ENCODE peak calls at places on chromosomes 11 and 22, in eight cellular contexts. One of them, this sample, is unnamed.

GRCh38 chr11:43959321-43959995 is 17.0 kb downstream of the C11orf96 start:
- DNase-seq in heart right ventricle: no peak
- DNase-seq in neural progenitor cell: no peak
- DNase-seq in dorsolateral prefrontal cortex: no peak
- DNase-seq in pancreas: no peak
- DNase-seq in colonic mucosa: no peak
- DNase-seq in testis: no peak
- DNase-seq in GM23248: no peak
- DNase-seq in this sample: no peak

GRCh38 chr11:17810736-17811135 is 76.2 kb downstream of the KCNC1 start:
- DNase-seq in heart right ventricle: no peak
- DNase-seq in neural progenitor cell: no peak
- DNase-seq in dorsolateral prefrontal cortex: no peak
- DNase-seq in pancreas: no peak
- DNase-seq in colonic mucosa: no peak
- DNase-seq in testis: peak
- DNase-seq in GM23248: peak
- DNase-seq in this sample: no peak

GRCh38 chr11:61586792-61587430 is 6.0 kb upstream of the SYT7 start:
- DNase-seq in heart right ventricle: no peak
- DNase-seq in neural progenitor cell: peak
- DNase-seq in dorsolateral prefrontal cortex: no peak
- DNase-seq in pancreas: peak
- DNase-seq in colonic mucosa: no peak
- DNase-seq in testis: no peak
- DNase-seq in GM23248: no peak
- DNase-seq in this sample: no peak

GRCh38 chr22:17951315-17951714 is 73.0 kb downstream of the MICAL3 start:
- DNase-seq in heart right ventricle: no peak
- DNase-seq in neural progenitor cell: no peak
- DNase-seq in dorsolateral prefrontal cortex: no peak
- DNase-seq in pancreas: no peak
- DNase-seq in colonic mucosa: no peak
- DNase-seq in testis: no peak
- DNase-seq in GM23248: no peak
- DNase-seq in this sample: no peak

GRCh38 chr11:119205080-119205479 is 1.1 kb upstream of the CBL start:
- DNase-seq in heart right ventricle: peak
- DNase-seq in neural progenitor cell: no peak
- DNase-seq in dorsolateral prefrontal cortex: no peak
- DNase-seq in pancreas: no peak
- DNase-seq in colonic mucosa: no peak
- DNase-seq in testis: no peak
- DNase-seq in GM23248: no peak
- DNase-seq in this sample: no peak

GRCh38 chr11:57474017-57474750 is 13.9 kb downstream of the RTN4RL2 start:
- DNase-seq in heart right ventricle: no peak
- DNase-seq in neural progenitor cell: no peak
- DNase-seq in dorsolateral prefrontal cortex: no peak
- DNase-seq in pancreas: no peak
- DNase-seq in colonic mucosa: no peak
- DNase-seq in testis: no peak
- DNase-seq in GM23248: peak
- DNase-seq in this sample: no peak

GRCh38 chr11:72828081-72828567 is 13.9 kb downstream of the ATG16L2 start:
- DNase-seq in heart right ventricle: no peak
- DNase-seq in neural progenitor cell: no peak
- DNase-seq in dorsolateral prefrontal cortex: no peak
- DNase-seq in pancreas: no peak
- DNase-seq in colonic mucosa: no peak
- DNase-seq in testis: no peak
- DNase-seq in GM23248: peak
- DNase-seq in this sample: no peak

GRCh38 chr11:105937331-105937730 is 84.7 kb downstream of the MSANTD4 start:
- DNase-seq in heart right ventricle: no peak
- DNase-seq in neural progenitor cell: no peak
- DNase-seq in dorsolateral prefrontal cortex: no peak
- DNase-seq in pancreas: no peak
- DNase-seq in colonic mucosa: no peak
- DNase-seq in testis: no peak
- DNase-seq in GM23248: peak
- DNase-seq in this sample: no peak

GRCh38 chr22:28841111-28841510 is 40.7 kb upstream of the XBP1 start:
- DNase-seq in heart right ventricle: no peak
- DNase-seq in neural progenitor cell: no peak
- DNase-seq in dorsolateral prefrontal cortex: no peak
- DNase-seq in pancreas: no peak
- DNase-seq in colonic mucosa: no peak
- DNase-seq in testis: no peak
- DNase-seq in GM23248: peak
- DNase-seq in this sample: no peak

GRCh38 chr11:118908931-118909618 is 16.7 kb downstream of the BCL9L start:
- DNase-seq in heart right ventricle: peak
- DNase-seq in neural progenitor cell: peak
- DNase-seq in dorsolateral prefrontal cortex: peak
- DNase-seq in pancreas: peak
- DNase-seq in colonic mucosa: peak
- DNase-seq in testis: peak
- DNase-seq in GM23248: peak
- DNase-seq in this sample: peak

GRCh38 chr22:43180670-43181069 is 6.3 kb downstream of the TTLL12 start:
- DNase-seq in heart right ventricle: no peak
- DNase-seq in neural progenitor cell: no peak
- DNase-seq in dorsolateral prefrontal cortex: no peak
- DNase-seq in pancreas: peak
- DNase-seq in colonic mucosa: no peak
- DNase-seq in testis: no peak
- DNase-seq in GM23248: no peak
- DNase-seq in this sample: no peak

GRCh38 chr11:121544956-121545355 is 92.2 kb upstream of the SORL1-AS1 start:
- DNase-seq in heart right ventricle: no peak
- DNase-seq in neural progenitor cell: no peak
- DNase-seq in dorsolateral prefrontal cortex: no peak
- DNase-seq in pancreas: no peak
- DNase-seq in colonic mucosa: no peak
- DNase-seq in testis: no peak
- DNase-seq in GM23248: no peak
- DNase-seq in this sample: no peak

GRCh38 chr11:110601941-110602340 is 110.3 kb downstream of the ARHGAP20 start:
- DNase-seq in heart right ventricle: no peak
- DNase-seq in neural progenitor cell: no peak
- DNase-seq in dorsolateral prefrontal cortex: no peak
- DNase-seq in pancreas: no peak
- DNase-seq in colonic mucosa: no peak
- DNase-seq in testis: no peak
- DNase-seq in GM23248: no peak
- DNase-seq in this sample: no peak

GRCh38 chr11:4190519-4190918 is 95.9 kb downstream of the RRM1 start:
- DNase-seq in heart right ventricle: no peak
- DNase-seq in neural progenitor cell: no peak
- DNase-seq in dorsolateral prefrontal cortex: no peak
- DNase-seq in pancreas: no peak
- DNase-seq in colonic mucosa: no peak
- DNase-seq in testis: no peak
- DNase-seq in GM23248: no peak
- DNase-seq in this sample: no peak

GRCh38 chr11:120398184-120398583 is 62.0 kb downstream of the ARHGEF12 start:
- DNase-seq in heart right ventricle: no peak
- DNase-seq in neural progenitor cell: no peak
- DNase-seq in dorsolateral prefrontal cortex: no peak
- DNase-seq in pancreas: no peak
- DNase-seq in colonic mucosa: no peak
- DNase-seq in testis: no peak
- DNase-seq in GM23248: peak
- DNase-seq in this sample: no peak
- H3K27ac ChIP-seq in heart right ventricle: no peak
- H3K27ac ChIP-seq in neural progenitor cell: no peak
- H3K27ac ChIP-seq in dorsolateral prefrontal cortex: no peak
- H3K27ac ChIP-seq in pancreas: no peak
- H3K27ac ChIP-seq in colonic mucosa: no peak
- H3K27ac ChIP-seq in testis: no peak
- H3K27ac ChIP-seq in GM23248: peak
- H3K27ac ChIP-seq in this sample: no peak

GRCh38 chr11:68948948-68949347 is 31.8 kb downstream of the MRGPRD start:
- DNase-seq in heart right ventricle: no peak
- DNase-seq in neural progenitor cell: no peak
- DNase-seq in dorsolateral prefrontal cortex: no peak
- DNase-seq in pancreas: no peak
- DNase-seq in colonic mucosa: no peak
- DNase-seq in testis: peak
- DNase-seq in GM23248: no peak
- DNase-seq in this sample: no peak

GRCh38 chr11:68948496-68948895 is 32.3 kb downstream of the MRGPRD start:
- DNase-seq in heart right ventricle: no peak
- DNase-seq in neural progenitor cell: no peak
- DNase-seq in dorsolateral prefrontal cortex: no peak
- DNase-seq in pancreas: no peak
- DNase-seq in colonic mucosa: no peak
- DNase-seq in testis: no peak
- DNase-seq in GM23248: no peak
- DNase-seq in this sample: no peak

GRCh38 chr11:68950268-68950667 is 30.5 kb downstream of the MRGPRD start:
- DNase-seq in heart right ventricle: no peak
- DNase-seq in neural progenitor cell: peak
- DNase-seq in dorsolateral prefrontal cortex: no peak
- DNase-seq in pancreas: peak
- DNase-seq in colonic mucosa: no peak
- DNase-seq in testis: no peak
- DNase-seq in GM23248: peak
- DNase-seq in this sample: no peak

GRCh38 chr11:68947151-68947550 is 33.6 kb downstream of the MRGPRD start:
- DNase-seq in heart right ventricle: no peak
- DNase-seq in neural progenitor cell: no peak
- DNase-seq in dorsolateral prefrontal cortex: no peak
- DNase-seq in pancreas: peak
- DNase-seq in colonic mucosa: no peak
- DNase-seq in testis: no peak
- DNase-seq in GM23248: no peak
- DNase-seq in this sample: no peak

DNA sequence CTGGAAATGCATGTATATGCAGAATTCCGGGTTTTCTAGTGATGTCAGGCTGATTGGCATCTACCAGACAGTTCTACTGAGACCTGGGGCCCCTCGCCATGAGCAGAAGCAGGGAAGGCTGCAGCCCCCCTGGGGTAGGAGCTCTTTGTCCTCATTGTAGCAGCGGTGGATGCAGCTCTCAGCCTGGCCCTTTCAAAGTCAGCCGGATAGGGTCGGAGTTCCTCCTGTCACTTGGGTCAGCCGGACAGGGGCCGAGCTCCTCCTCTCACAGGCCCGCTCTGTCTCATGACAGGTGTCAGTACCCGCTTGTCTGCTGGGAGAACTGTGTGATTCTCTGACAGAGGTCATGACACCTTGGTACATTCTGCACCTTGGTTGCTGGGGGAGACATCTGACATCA is 30.0 kb downstream of the MRGPRD start:
- DNase-seq in heart right ventricle: no peak
- DNase-seq in neural progenitor cell: peak
- DNase-seq in dorsolateral prefrontal cortex: no peak
- DNase-seq in pancreas: peak
- DNase-seq in colonic mucosa: no peak
- DNase-seq in testis: no peak
- DNase-seq in GM23248: no peak
- DNase-seq in this sample: no peak
- H3K27ac ChIP-seq in heart right ventricle: no peak
- H3K27ac ChIP-seq in neural progenitor cell: no peak
- H3K27ac ChIP-seq in dorsolateral prefrontal cortex: no peak
- H3K27ac ChIP-seq in pancreas: no peak
- H3K27ac ChIP-seq in colonic mucosa: no peak
- H3K27ac ChIP-seq in testis: no peak
- H3K27ac ChIP-seq in GM23248: no peak
- H3K27ac ChIP-seq in this sample: no peak

GRCh38 chr11:1531418-1531817 is 40.7 kb downstream of the DUSP8 start:
- DNase-seq in heart right ventricle: no peak
- DNase-seq in neural progenitor cell: no peak
- DNase-seq in dorsolateral prefrontal cortex: no peak
- DNase-seq in pancreas: peak
- DNase-seq in colonic mucosa: no peak
- DNase-seq in testis: no peak
- DNase-seq in GM23248: peak
- DNase-seq in this sample: no peak
- H3K27ac ChIP-seq in heart right ventricle: peak
- H3K27ac ChIP-seq in neural progenitor cell: no peak
- H3K27ac ChIP-seq in dorsolateral prefrontal cortex: peak
- H3K27ac ChIP-seq in pancreas: no peak
- H3K27ac ChIP-seq in colonic mucosa: no peak
- H3K27ac ChIP-seq in testis: no peak
- H3K27ac ChIP-seq in GM23248: peak
- H3K27ac ChIP-seq in this sample: peak

GRCh38 chr11:126415669-126416420 is 60.4 kb downstream of the ST3GAL4 start:
- DNase-seq in heart right ventricle: peak
- DNase-seq in neural progenitor cell: no peak
- DNase-seq in dorsolateral prefrontal cortex: peak
- DNase-seq in pancreas: no peak
- DNase-seq in colonic mucosa: peak
- DNase-seq in testis: peak
- DNase-seq in GM23248: no peak
- DNase-seq in this sample: peak

GRCh38 chr11:126413426-126413825 is 57.9 kb downstream of the ST3GAL4 start:
- DNase-seq in heart right ventricle: no peak
- DNase-seq in neural progenitor cell: no peak
- DNase-seq in dorsolateral prefrontal cortex: no peak
- DNase-seq in pancreas: no peak
- DNase-seq in colonic mucosa: no peak
- DNase-seq in testis: no peak
- DNase-seq in GM23248: no peak
- DNase-seq in this sample: no peak

GRCh38 chr11:126414615-126415014 is 59.1 kb downstream of the ST3GAL4 start:
- DNase-seq in heart right ventricle: peak
- DNase-seq in neural progenitor cell: no peak
- DNase-seq in dorsolateral prefrontal cortex: peak
- DNase-seq in pancreas: no peak
- DNase-seq in colonic mucosa: no peak
- DNase-seq in testis: no peak
- DNase-seq in GM23248: peak
- DNase-seq in this sample: no peak

GRCh38 chr11:126415128-126415527 is 59.6 kb downstream of the ST3GAL4 start:
- DNase-seq in heart right ventricle: peak
- DNase-seq in neural progenitor cell: no peak
- DNase-seq in dorsolateral prefrontal cortex: peak
- DNase-seq in pancreas: no peak
- DNase-seq in colonic mucosa: peak
- DNase-seq in testis: peak
- DNase-seq in GM23248: peak
- DNase-seq in this sample: peak

DNA sequence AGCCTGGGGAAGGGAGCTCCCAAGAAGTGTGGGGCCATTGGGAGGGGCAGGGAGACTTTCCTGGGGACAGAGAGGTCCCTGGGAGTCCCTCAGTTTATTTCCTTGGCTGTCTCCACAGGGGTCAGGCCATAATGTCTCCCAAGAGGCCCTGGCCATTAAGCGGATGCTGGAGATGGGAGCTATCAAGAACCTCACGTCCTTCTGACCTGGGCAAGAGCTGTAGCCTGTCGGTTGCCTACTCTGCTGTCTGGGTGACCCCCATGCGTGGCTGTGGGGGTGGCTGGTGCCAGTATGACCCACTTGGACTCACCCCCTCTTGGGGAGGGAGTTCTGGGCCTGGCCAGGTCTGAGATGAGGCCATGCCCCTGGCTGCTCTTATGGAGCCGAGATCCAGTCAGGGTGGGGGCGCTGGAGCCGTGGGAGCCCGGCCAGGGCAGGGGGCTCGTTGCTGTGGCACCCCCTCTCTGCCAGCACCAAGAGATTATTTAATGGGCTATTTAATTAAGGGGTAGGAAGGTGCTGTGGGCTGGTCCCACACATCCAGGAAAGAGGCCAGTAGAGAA is 58.4 kb downstream of the ST3GAL4 start:
- DNase-seq in heart right ventricle: no peak
- DNase-seq in neural progenitor cell: no peak
- DNase-seq in dorsolateral prefrontal cortex: no peak
- DNase-seq in pancreas: no peak
- DNase-seq in colonic mucosa: no peak
- DNase-seq in testis: no peak
- DNase-seq in GM23248: no peak
- DNase-seq in this sample: no peak
- H3K27ac ChIP-seq in heart right ventricle: peak
- H3K27ac ChIP-seq in neural progenitor cell: no peak
- H3K27ac ChIP-seq in dorsolateral prefrontal cortex: peak
- H3K27ac ChIP-seq in pancreas: no peak
- H3K27ac ChIP-seq in colonic mucosa: peak
- H3K27ac ChIP-seq in testis: peak
- H3K27ac ChIP-seq in GM23248: no peak
- H3K27ac ChIP-seq in this sample: peak

This sample was measured in caudate nucleus.